ENCODE peak calls at places on chromosomes 4 and X, in eight cellular contexts. S is left ventricle myocardium inferior, T is HL-60, C is astrocyte, A is HepG2, Z is upper lobe of right lung, Q is A549, O is SK-N-SH. B is an unnamed sample.

GRCh38 chr4:16862688-16863087 is 35.8 kb downstream of the LDB2 start:
- DNase-seq in S (no peak), T (no peak), C (peak), A (no peak), Z (no peak), Q (no peak), O (no peak), B (no peak)

GRCh38 chr4:105541420-105541819 is 11.0 kb upstream of the ARHGEF38 start:
- DNase-seq in S (no peak), T (no peak), C (no peak), A (no peak), Z (no peak), Q (no peak), O (no peak), B (no peak)

GRCh38 chr4:7365472-7366179 is 69.1 kb downstream of the PSAPL1 start:
- DNase-seq in S (peak), T (no peak), C (no peak), A (no peak), Z (peak), Q (no peak), O (peak), B (no peak)

GRCh38 chrX:124373348-124373747 is 27.0 kb downstream of the SH2D1A start:
- DNase-seq in S (no peak), T (no peak), C (no peak), A (no peak), Z (no peak), Q (no peak), O (no peak), B (no peak)

GRCh38 chr4:36082817-36083216 is 161.5 kb downstream of the ARAP2 start:
- DNase-seq in S (no peak), T (no peak), C (no peak), A (no peak), Z (no peak), Q (no peak), O (no peak), B (no peak)

GRCh38 chrX:102154900-102155805 is 624 bp downstream of the BEX5 start:
- DNase-seq in S (no peak), T (no peak), C (no peak), A (no peak), Z (no peak), Q (no peak), O (peak), B (no peak)

GRCh38 chr4:49000806-49001205 is 14.7 kb downstream of the CWH43 start:
- DNase-seq in S (no peak), T (no peak), C (no peak), A (no peak), Z (no peak), Q (no peak), O (no peak), B (no peak)

GRCh38 chr4:55032788-55033187 is 92.6 kb downstream of the KDR start:
- DNase-seq in S (no peak), T (no peak), C (no peak), A (no peak), Z (no peak), Q (no peak), O (no peak), B (no peak)

GRCh38 chr4:152115794-152116193 is 355.0 kb upstream of the GATB start:
- DNase-seq in S (no peak), T (no peak), C (no peak), A (no peak), Z (no peak), Q (no peak), O (no peak), B (no peak)

GRCh38 chr4:86595426-86595805 is 1.3 kb downstream of the PTPN13 start:
- DNase-seq in S (no peak), T (no peak), C (peak), A (no peak), Z (no peak), Q (no peak), O (peak), B (no peak)

GRCh38 chr4:70902577-70903281 is 560 bp downstream of the MOB1B start:
- DNase-seq in S (no peak), T (peak), C (no peak), A (no peak), Z (no peak), Q (peak), O (no peak), B (no peak)

GRCh38 chr4:1711055-1711905 is 839 bp downstream of the SLBP start:
- DNase-seq in S (peak), T (peak), C (peak), A (no peak), Z (peak), Q (no peak), O (no peak), B (no peak)

GRCh38 chr4:146437778-146438177 is 84.0 kb downstream of the SLC10A7 start:
- DNase-seq in S (no peak), T (no peak), C (no peak), A (no peak), Z (no peak), Q (no peak), O (no peak), B (no peak)

GRCh38 chr4:140152015-140152703 is 1.8 kb downstream of the MAML3 start:
- DNase-seq in S (peak), T (peak), C (no peak), A (no peak), Z (peak), Q (peak), O (peak), B (no peak)

GRCh38 chr4:84224522-84224921 is 274.6 kb downstream of the NKX6-1 start:
- DNase-seq in S (no peak), T (no peak), C (no peak), A (no peak), Z (no peak), Q (no peak), O (no peak), B (no peak)

GRCh38 chrX:16970977-16971376 is 24.5 kb downstream of the REPS2 start:
- DNase-seq in S (no peak), T (no peak), C (peak), A (no peak), Z (no peak), Q (no peak), O (no peak), B (no peak)

GRCh38 chr4:185378264-185378663 is 17.5 kb downstream of the LRP2BP start:
- DNase-seq in S (no peak), T (no peak), C (no peak), A (no peak), Z (no peak), Q (no peak), O (no peak), B (no peak)

GRCh38 chr4:129082302-129082701 is 11.0 kb downstream of the SCLT1 start:
- DNase-seq in S (no peak), T (no peak), C (no peak), A (no peak), Z (no peak), Q (no peak), O (no peak), B (no peak)

GRCh38 chrX:154458954-154459829 is 1.1 kb downstream of the PLXNA3 start:
- DNase-seq in S (peak), T (no peak), C (no peak), A (no peak), Z (no peak), Q (no peak), O (peak), B (no peak)

GRCh38 chrX:149079805-149080406 is 425.2 kb downstream of the IDS start:
- DNase-seq in S (no peak), T (no peak), C (no peak), A (no peak), Z (no peak), Q (no peak), O (no peak), B (no peak)

GRCh38 chr4:1409806-1410425 is 3.7 kb upstream of the NKX1-1 start:
- DNase-seq in S (no peak), T (no peak), C (no peak), A (no peak), Z (peak), Q (no peak), O (peak), B (no peak)

GRCh38 chr4:104491396-104491821 is 3.3 kb downstream of the CXXC4 start:
- DNase-seq in S (peak), T (peak), C (peak), A (no peak), Z (peak), Q (peak), O (peak), B (no peak)

GRCh38 chr4:123304151-123305021 is 92.2 kb upstream of the SPRY1 start:
- DNase-seq in S (peak), T (no peak), C (no peak), A (no peak), Z (no peak), Q (no peak), O (no peak), B (no peak)

GRCh38 chr4:121712001-121712655 is 15.3 kb upstream of the ANXA5 start:
- DNase-seq in S (no peak), T (no peak), C (no peak), A (no peak), Z (no peak), Q (no peak), O (no peak), B (no peak)

GRCh38 chr4:110630621-110631402 is 7.9 kb upstream of the PITX2 start:
- DNase-seq in S (no peak), T (no peak), C (no peak), A (no peak), Z (no peak), Q (no peak), O (no peak), B (no peak)

GRCh38 chrX:38293741-38294140 is 33.6 kb downstream of the RPGR start:
- DNase-seq in S (no peak), T (no peak), C (no peak), A (no peak), Z (no peak), Q (no peak), O (no peak), B (no peak)
- TF ChIP-seq CTCF in S (no peak), T (no peak), C (no peak), A (no peak), Z (no peak), Q (no peak), O (no peak), B (no peak)

GRCh38 chr4:38152721-38153412 is 192.7 kb downstream of the PTTG2 start:
- DNase-seq in S (no peak), T (no peak), C (no peak), A (no peak), Z (no peak), Q (no peak), O (no peak), B (no peak)

GRCh38 chr4:38151870-38152269 is 191.7 kb downstream of the PTTG2 start:
- DNase-seq in S (no peak), T (no peak), C (peak), A (no peak), Z (no peak), Q (no peak), O (no peak), B (no peak)

GRCh38 chr4:38154251-38154650 is 194.1 kb downstream of the PTTG2 start:
- DNase-seq in S (no peak), T (no peak), C (no peak), A (no peak), Z (no peak), Q (no peak), O (no peak), B (no peak)

GRCh38 chr4:38150766-38151165 is 190.6 kb downstream of the PTTG2 start:
- DNase-seq in S (no peak), T (no peak), C (peak), A (no peak), Z (no peak), Q (no peak), O (no peak), B (no peak)

GRCh38 chr4:38152305-38152704 is 192.1 kb downstream of the PTTG2 start:
- DNase-seq in S (no peak), T (no peak), C (no peak), A (no peak), Z (no peak), Q (no peak), O (no peak), B (no peak)
- H3K4me3 ChIP-seq in S (no peak), T (no peak), C (no peak), A (no peak), Z (no peak), Q (no peak), O (no peak), B (no peak)

DNA sequence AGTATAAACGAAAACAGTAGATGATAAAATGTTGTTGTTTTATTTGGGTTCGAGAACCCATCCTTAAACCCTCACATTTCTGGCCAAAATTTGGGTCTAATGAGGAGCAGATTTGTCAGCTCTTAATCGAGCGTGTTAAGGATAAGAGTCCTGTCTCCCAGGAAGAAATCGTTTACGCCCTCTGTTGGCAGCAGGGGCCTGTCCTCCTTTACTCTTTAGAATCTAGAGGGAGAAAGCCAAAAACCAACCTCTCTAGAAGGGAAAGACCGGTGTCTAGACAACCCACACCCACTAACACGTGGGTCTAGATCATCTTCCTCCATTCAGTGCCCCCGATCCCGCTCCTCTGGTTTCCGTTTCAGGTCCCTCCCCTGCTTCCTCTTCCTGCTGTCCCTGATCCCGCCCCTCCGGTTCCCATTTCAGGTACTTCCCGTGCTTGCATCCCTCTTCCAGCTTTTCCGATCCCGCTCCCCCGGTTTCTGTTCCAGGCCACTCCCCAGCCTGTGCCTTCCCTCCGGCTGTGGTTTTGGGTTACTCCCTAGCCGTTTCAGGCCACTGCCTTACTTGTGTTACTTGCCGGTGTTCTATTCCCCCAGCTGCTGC is 339.1 kb downstream of the PAPSS1 start:
- DNase-seq in S (no peak), T (no peak), C (no peak), A (no peak), Z (no peak), Q (no peak), O (no peak), B (no peak)
- TF ChIP-seq CTCF in S (no peak), T (no peak), C (no peak), A (no peak), Z (no peak), Q (no peak), O (no peak), B (peak)

GRCh38 chr4:40587351-40587750 is 42.3 kb downstream of the RBM47 start:
- DNase-seq in S (no peak), T (no peak), C (no peak), A (no peak), Z (no peak), Q (no peak), O (no peak), B (no peak)
- H3K4me3 ChIP-seq in S (no peak), T (no peak), C (no peak), A (no peak), Z (no peak), Q (no peak), O (no peak), B (no peak)

DNA sequence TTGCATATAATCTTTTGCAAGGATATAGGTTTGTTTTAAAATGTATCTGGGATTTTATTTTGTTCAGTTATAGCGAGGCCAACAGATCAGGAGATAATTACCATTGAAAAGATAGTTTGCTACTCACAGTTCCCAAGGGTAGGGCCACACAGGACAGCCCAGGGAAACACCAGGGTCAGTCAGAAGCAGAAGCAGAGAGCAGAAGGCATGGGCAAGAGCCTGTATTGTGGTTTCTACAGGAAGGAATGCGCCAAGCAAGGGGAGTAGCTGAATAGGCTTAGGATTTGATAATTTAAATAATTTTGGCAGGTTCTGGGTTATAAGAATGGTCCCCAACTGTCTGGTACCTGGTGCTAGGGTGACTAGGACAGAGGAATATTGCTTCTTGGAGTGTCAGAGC is 61.6 kb downstream of the SYNPO2 start:
- DNase-seq in S (no peak), T (peak), C (no peak), A (no peak), Z (no peak), Q (no peak), O (no peak), B (no peak)
- TF ChIP-seq CTCF in S (no peak), T (no peak), C (no peak), A (no peak), Z (no peak), Q (no peak), O (no peak), B (no peak)

DNA sequence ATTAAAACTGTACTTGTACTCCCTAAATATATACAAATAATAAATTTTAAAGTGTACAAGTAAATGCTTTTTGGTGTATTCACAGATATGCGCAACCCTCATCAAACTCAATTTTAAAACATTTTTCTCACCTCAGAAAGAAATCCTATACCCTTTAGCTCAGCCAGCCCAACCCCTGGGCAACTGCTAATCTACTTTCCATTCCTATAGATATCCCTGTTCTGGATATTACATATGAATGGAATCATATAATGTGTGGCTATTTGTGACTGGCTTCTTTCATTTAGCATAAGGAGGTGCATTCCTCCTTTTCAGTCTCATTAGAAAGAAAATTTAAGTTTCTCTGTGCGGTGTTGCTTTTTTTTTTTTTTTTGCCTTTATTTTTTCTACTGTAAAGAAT is 39.4 kb downstream of the INTU start:
- DNase-seq in S (no peak), T (no peak), C (no peak), A (no peak), Z (no peak), Q (no peak), O (no peak), B (no peak)
- H3K4me3 ChIP-seq in S (no peak), T (no peak), C (no peak), A (no peak), Z (no peak), Q (no peak), O (no peak), B (no peak)